ENCODE peak calls at places on chromosomes 1 and 21, in four cellular contexts. G is psoas muscle, B is lower lobe of right lung, Z is sigmoid colon. D is an unnamed sample.

GRCh38 chr1:21301794-21302440 is 11.7 kb upstream of the ECE1 start:
- DNase-seq in G (no peak), B (no peak), Z (no peak), D (no peak)

GRCh38 chr1:245999697-246000637 is 507.1 kb downstream of the SMYD3 start:
- DNase-seq in G (no peak), B (no peak), Z (no peak), D (no peak)

GRCh38 chr1:85330206-85330605 is 53.8 kb upstream of the BCL10 start:
- DNase-seq in G (no peak), B (no peak), Z (no peak), D (peak; percentile 76)

GRCh38 chr1:97008226-97008625 is 286.6 kb downstream of the PTBP2 start:
- DNase-seq in G (no peak), B (no peak), Z (no peak), D (no peak)

GRCh38 chr1:226479432-226479831 is 69.1 kb upstream of the STUM start:
- DNase-seq in G (no peak), B (no peak), Z (no peak), D (no peak)

GRCh38 chr1:86992790-86993189 is 78.4 kb downstream of the HS2ST1 start:
- DNase-seq in G (no peak), B (no peak), Z (no peak), D (no peak)

GRCh38 chr21:37631319-37632117 is 264.9 kb downstream of the DYRK1A start:
- DNase-seq in G (no peak), B (no peak), Z (no peak), D (peak; percentile 18)

GRCh38 chr1:119635801-119636390 is 12.2 kb downstream of the ZNF697 start:
- DNase-seq in G (no peak), B (no peak), Z (no peak), D (no peak)

GRCh38 chr1:212294983-212295382 is 9.8 kb downstream of the PPP2R5A start:
- DNase-seq in G (no peak), B (no peak), Z (no peak), D (no peak)

GRCh38 chr1:67780637-67781036 is 52.6 kb downstream of the GNG12 start:
- DNase-seq in G (peak; percentile 56), B (no peak), Z (peak; percentile 77), D (no peak)

GRCh38 chr1:230698130-230698529 is 15.8 kb downstream of the AGT start:
- DNase-seq in G (no peak), B (no peak), Z (no peak), D (no peak)

GRCh38 chr21:41879190-41879998 is at the start of gene PRDM15:
- DNase-seq in G (peak; percentile 91), B (peak; percentile 86), Z (peak; percentile 91), D (no peak)

GRCh38 chr1:93811646-93812045 is 67.4 kb downstream of the DNTTIP2 start:
- DNase-seq in G (no peak), B (no peak), Z (no peak), D (no peak)

GRCh38 chr1:12475947-12476346 is 142.1 kb downstream of the DHRS3 start:
- DNase-seq in G (no peak), B (no peak), Z (no peak), D (no peak)

GRCh38 chr1:169312084-169312954 is 55.3 kb downstream of the NME7 start:
- DNase-seq in G (no peak), B (no peak), Z (no peak), D (peak; percentile 96)

GRCh38 chr1:41540886-41541591 is 56.6 kb upstream of the EDN2 start:
- DNase-seq in G (no peak), B (no peak), Z (peak; percentile 35), D (no peak)

GRCh38 chr21:36350282-36350910 is 30.4 kb downstream of the MORC3 start:
- DNase-seq in G (no peak), B (no peak), Z (no peak), D (no peak)

GRCh38 chr1:206975313-206975712 is 5.1 kb upstream of the FCAMR start:
- DNase-seq in G (no peak), B (no peak), Z (no peak), D (no peak)

GRCh38 chr1:204348722-204349121 is 11.0 kb downstream of the PLEKHA6 start:
- DNase-seq in G (peak; percentile 81), B (peak; percentile 60), Z (peak; percentile 84), D (no peak)

GRCh38 chr1:176382163-176382562 is 80.8 kb upstream of the PAPPA2 start:
- DNase-seq in G (no peak), B (no peak), Z (no peak), D (no peak)

GRCh38 chr1:150574260-150575071 is 4.9 kb downstream of the MCL1 start:
- DNase-seq in G (no peak), B (no peak), Z (no peak), D (no peak)
- H3K4me3 ChIP-seq in G (peak overlapping the region; percentile 92), B (peak overlapping the region; percentile 96), Z (peak overlapping the region; percentile 98), D (peak overlapping the region; percentile 99)

DNA sequence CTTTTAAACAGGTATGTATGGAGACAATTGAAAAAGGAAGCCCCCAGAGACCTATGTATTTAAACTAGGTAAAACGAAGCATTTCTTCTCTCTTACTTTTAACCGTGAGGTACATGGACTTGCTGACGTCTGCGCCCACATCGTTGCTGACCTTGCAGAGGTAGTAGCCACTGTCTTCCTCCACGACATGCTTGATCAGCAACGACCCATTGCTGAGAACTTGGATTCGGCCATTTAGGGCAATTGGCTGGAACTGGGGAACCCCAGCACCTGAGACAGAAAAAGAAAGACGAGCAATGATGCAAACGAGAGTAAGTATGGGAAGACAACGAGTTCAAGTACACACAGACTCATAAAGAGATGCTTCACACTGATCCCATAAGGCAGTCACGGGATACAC is 408.8 kb downstream of the PCP4 start:
- DNase-seq in G (no peak), B (no peak), Z (no peak), D (no peak)
- H3K36me3 ChIP-seq in G (no peaks in the 10 kb centered on the region), B (no peaks in the 10 kb centered on the region), Z (no peaks in the 10 kb centered on the region), D (no peaks in the 10 kb centered on the region)

GRCh38 chr1:46601257-46602007 is 2.6 kb downstream of the MKNK1 start:
- DNase-seq in G (no peak), B (no peak), Z (no peak), D (no peak)
- TF ChIP-seq CTCF in G (no peak), B (no peak), Z (no peak), D (no peak)

GRCh38 chr21:30289414-30289813 is at the start of gene KRTAP25-1:
- DNase-seq in G (no peak), B (no peak), Z (no peak), D (no peak)
- H3K4me3 ChIP-seq in G (no peak within 1 kb of the TSS), B (no peak within 1 kb of the TSS), Z (no peak within 1 kb of the TSS), D (no peak within 1 kb of the TSS)

GRCh38 chr1:16402742-16403141 is 34.5 kb downstream of the SPATA21 start:
- DNase-seq in G (no peak), B (no peak), Z (no peak), D (no peak)

GRCh38 chr1:16394977-16395376 is 27.9 kb downstream of the SZRD1 start:
- DNase-seq in G (no peak), B (no peak), Z (no peak), D (no peak)

GRCh38 chr1:16397095-16397494 is 30.1 kb downstream of the SZRD1 start:
- DNase-seq in G (no peak), B (no peak), Z (no peak), D (no peak)

GRCh38 chr1:16396591-16396990 is 29.5 kb downstream of the SZRD1 start:
- DNase-seq in G (peak; percentile 68), B (no peak), Z (peak; percentile 71), D (peak; percentile 19)

DNA sequence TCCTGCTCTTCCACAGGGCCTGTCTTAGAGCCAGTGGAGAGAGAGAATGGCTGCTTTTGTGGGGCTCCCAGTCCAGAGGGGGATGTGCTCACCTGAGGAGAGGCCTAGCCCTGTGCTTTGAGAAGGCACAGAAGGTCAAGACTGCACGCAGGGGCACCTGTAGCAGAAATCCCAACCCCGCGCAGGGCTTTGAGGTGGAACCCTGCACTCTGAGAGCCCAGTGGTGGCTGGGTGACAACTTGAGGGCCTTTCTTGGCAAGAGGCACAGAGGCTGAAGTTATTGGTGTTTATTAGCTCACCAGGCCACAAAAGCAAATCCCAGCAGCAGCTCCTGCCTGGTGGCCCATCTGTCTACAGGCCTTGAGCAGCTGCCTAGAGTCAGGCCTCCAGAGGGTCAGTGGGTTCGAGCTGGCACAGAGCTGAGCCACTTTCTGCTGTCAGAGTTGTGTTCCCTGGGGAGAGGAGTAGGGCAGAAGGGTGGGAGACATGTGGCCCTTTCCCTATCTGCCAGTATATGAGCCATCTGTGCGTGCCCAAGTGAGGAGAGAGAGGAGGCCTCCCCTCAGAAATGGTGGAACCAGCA is 31.4 kb downstream of the SZRD1 start:
- DNase-seq in G (no peak), B (no peak), Z (no peak), D (no peak)
- H3K36me3 ChIP-seq in G (peaks cover 60% of the 10 kb centered on the region), B (peaks cover 65% of the 10 kb centered on the region), Z (peaks cover 8% of the 10 kb centered on the region), D (no peaks in the 10 kb centered on the region)

D was measured in kidney epithelial cell.